ENCODE peak calls at places on chromosomes 12 and 14, in eight cellular contexts. Y is SK-N-SH, P is GM12878, V is neuronal stem cell, L is GM23248, R is mesenchymal stem cell, X is mammary epithelial cell, C is PC-3. S is an unnamed sample.

GRCh38 chr14:60738843-60739508 is 4.4 kb downstream of the MNAT1 start:
- DNase-seq in Y (no peak), P (no peak), V (no peak), L (no peak), R (no peak), X (no peak), C (no peak), S (no peak)

GRCh38 chr12:15525414-15525813 is 203.1 kb downstream of the PTPRO start:
- DNase-seq in Y (no peak), P (no peak), V (no peak), L (no peak), R (no peak), X (peak), C (no peak), S (no peak)

GRCh38 chr14:71166434-71166833 is 259.2 kb downstream of the PCNX1 start:
- DNase-seq in Y (peak), P (no peak), V (no peak), L (peak), R (no peak), X (peak), C (peak), S (peak)

GRCh38 chr12:26744697-26745440 is 88.1 kb downstream of the ITPR2 start:
- DNase-seq in Y (peak), P (no peak), V (no peak), L (no peak), R (no peak), X (no peak), C (no peak), S (no peak)

GRCh38 chr14:105137481-105138020 is 31.0 kb downstream of the JAG2 start:
- DNase-seq in Y (no peak), P (no peak), V (no peak), L (no peak), R (no peak), X (no peak), C (no peak), S (no peak)

GRCh38 chr14:23364604-23365352 is at the start of gene EFS:
- DNase-seq in Y (peak), P (no peak), V (peak), L (peak), R (peak), X (no peak), C (no peak), S (peak)

GRCh38 chr12:6958609-6959375 is 7.6 kb downstream of the PTPN6 start:
- DNase-seq in Y (peak), P (no peak), V (no peak), L (no peak), R (no peak), X (no peak), C (no peak), S (no peak)

GRCh38 chr12:94954029-94954685 is 49.3 kb downstream of the NDUFA12 start:
- DNase-seq in Y (no peak), P (no peak), V (no peak), L (peak), R (peak), X (peak), C (peak), S (peak)

GRCh38 chr14:39339003-39339402 is 93.2 kb downstream of the FBXO33 start:
- DNase-seq in Y (no peak), P (no peak), V (peak), L (no peak), R (no peak), X (no peak), C (no peak), S (no peak)

GRCh38 chr14:75341639-75342038 is 63.0 kb downstream of the FOS start:
- DNase-seq in Y (no peak), P (no peak), V (no peak), L (peak), R (peak), X (no peak), C (no peak), S (no peak)

GRCh38 chr12:129212221-129212630 is 358.9 kb downstream of the GLT1D1 start:
- DNase-seq in Y (no peak), P (no peak), V (no peak), L (no peak), R (no peak), X (no peak), C (peak), S (peak)

GRCh38 chr14:76964695-76965094 is 63.8 kb downstream of the IRF2BPL start:
- DNase-seq in Y (no peak), P (no peak), V (no peak), L (no peak), R (no peak), X (no peak), C (no peak), S (no peak)

GRCh38 chr12:62581288-62582064 is 114.8 kb downstream of the MON2 start:
- DNase-seq in Y (peak), P (no peak), V (peak), L (peak), R (peak), X (peak), C (peak), S (peak)

GRCh38 chr12:113835913-113836312 is 130.2 kb downstream of the RBM19 start:
- DNase-seq in Y (no peak), P (no peak), V (no peak), L (no peak), R (no peak), X (no peak), C (no peak), S (no peak)

GRCh38 chr12:108374596-108375320 is 35.6 kb upstream of the CMKLR1 start:
- DNase-seq in Y (no peak), P (no peak), V (no peak), L (peak), R (no peak), X (no peak), C (no peak), S (no peak)

GRCh38 chr12:80226576-80226975 is 127.2 kb downstream of the OTOGL start:
- DNase-seq in Y (no peak), P (no peak), V (no peak), L (peak), R (peak), X (peak), C (peak), S (peak)

GRCh38 chr12:106841471-106842302 is 67.2 kb downstream of the RIC8B start:
- DNase-seq in Y (peak), P (no peak), V (peak), L (peak), R (peak), X (peak), C (peak), S (peak)

GRCh38 chr14:51004801-51005526 is 60.7 kb upstream of the PYGL start:
- DNase-seq in Y (no peak), P (no peak), V (no peak), L (peak), R (peak), X (peak), C (peak), S (peak)

GRCh38 chr12:74689071-74689655 is 151.5 kb downstream of the ATXN7L3B start:
- DNase-seq in Y (peak), P (no peak), V (peak), L (peak), R (peak), X (peak), C (peak), S (peak)

GRCh38 chr12:75720807-75721206 is 209.4 kb upstream of the KRR1 start:
- DNase-seq in Y (peak), P (no peak), V (no peak), L (no peak), R (no peak), X (peak), C (peak), S (no peak)

GRCh38 chr12:19155981-19156734 is 26.6 kb downstream of the PLEKHA5 start:
- DNase-seq in Y (no peak), P (no peak), V (no peak), L (no peak), R (no peak), X (no peak), C (no peak), S (no peak)

GRCh38 chr12:96224219-96224615 is 30.0 kb downstream of the ELK3 start:
- DNase-seq in Y (no peak), P (no peak), V (no peak), L (no peak), R (no peak), X (no peak), C (no peak), S (no peak)

GRCh38 chr12:90086281-90086680 is 377.6 kb upstream of the ATP2B1 start:
- DNase-seq in Y (no peak), P (no peak), V (no peak), L (peak), R (peak), X (peak), C (peak), S (no peak)

GRCh38 chr12:68240079-68240478 is 13.3 kb downstream of the IL22 start:
- DNase-seq in Y (no peak), P (no peak), V (no peak), L (peak), R (peak), X (peak), C (peak), S (peak)

GRCh38 chr12:31343139-31343538 is 17.2 kb upstream of the SINHCAF start:
- DNase-seq in Y (no peak), P (no peak), V (no peak), L (no peak), R (no peak), X (no peak), C (no peak), S (no peak)

GRCh38 chr14:82621881-82622450 is 1088.3 kb upstream of the SEL1L start:
- DNase-seq in Y (peak), P (no peak), V (no peak), L (no peak), R (no peak), X (no peak), C (no peak), S (no peak)

GRCh38 chr12:114834621-114835020 is 150.6 kb upstream of the TBX3 start:
- DNase-seq in Y (no peak), P (no peak), V (no peak), L (peak), R (peak), X (no peak), C (peak), S (peak)

GRCh38 chr14:65961004-65961403 is 525.2 kb upstream of the CCDC196 start:
- DNase-seq in Y (peak), P (no peak), V (peak), L (peak), R (peak), X (peak), C (peak), S (peak)

GRCh38 chr14:83757896-83758295 is 1772.0 kb upstream of the FLRT2 start:
- DNase-seq in Y (no peak), P (no peak), V (no peak), L (no peak), R (no peak), X (no peak), C (no peak), S (peak)

GRCh38 chr12:118124333-118124874 is 11.5 kb upstream of the PEBP1 start:
- DNase-seq in Y (no peak), P (no peak), V (no peak), L (no peak), R (no peak), X (no peak), C (no peak), S (no peak)

GRCh38 chr14:59728294-59728693 is 142.3 kb downstream of the RTN1 start:
- DNase-seq in Y (peak), P (no peak), V (no peak), L (no peak), R (no peak), X (no peak), C (no peak), S (no peak)

GRCh38 chr14:96598332-96598928 is 96.2 kb downstream of the PAPOLA start:
- DNase-seq in Y (peak), P (no peak), V (no peak), L (no peak), R (no peak), X (no peak), C (no peak), S (no peak)

GRCh38 chr14:37032863-37033262 is 139.5 kb downstream of the SLC25A21 start:
- DNase-seq in Y (no peak), P (no peak), V (no peak), L (no peak), R (no peak), X (no peak), C (no peak), S (no peak)

GRCh38 chr12:11771356-11771755 is 121.9 kb downstream of the ETV6 start:
- DNase-seq in Y (no peak), P (no peak), V (no peak), L (peak), R (peak), X (peak), C (no peak), S (peak)

GRCh38 chr12:7602287-7602686 is 63.4 kb downstream of the APOBEC1 start:
- DNase-seq in Y (no peak), P (no peak), V (no peak), L (peak), R (no peak), X (peak), C (peak), S (peak)

GRCh38 chr14:99033951-99034350 is 238.0 kb downstream of the BCL11B start:
- DNase-seq in Y (no peak), P (no peak), V (no peak), L (no peak), R (no peak), X (no peak), C (no peak), S (no peak)

GRCh38 chr12:100190013-100190394 is 10.6 kb upstream of the ACTR6 start:
- DNase-seq in Y (no peak), P (no peak), V (no peak), L (peak), R (peak), X (no peak), C (no peak), S (no peak)

GRCh38 chr12:89836026-89836425 is 127.4 kb upstream of the ATP2B1 start:
- DNase-seq in Y (no peak), P (no peak), V (no peak), L (no peak), R (no peak), X (no peak), C (no peak), S (no peak)

GRCh38 chr12:29899212-29899931 is 115.6 kb upstream of the TMTC1 start:
- DNase-seq in Y (no peak), P (no peak), V (no peak), L (no peak), R (no peak), X (no peak), C (no peak), S (no peak)

GRCh38 chr12:49089831-49090773 is 4.5 kb downstream of the DHH start:
- DNase-seq in Y (peak), P (no peak), V (no peak), L (peak), R (peak), X (peak), C (peak), S (peak)
- H3K9ac ChIP-seq in Y (no peak), P (no peak), V (peak), L (no peak), R (no peak), X (no peak), C (no peak), S (no peak)

GRCh38 chr12:48881652-48882324 is 16.1 kb upstream of the RND1 start:
- DNase-seq in Y (no peak), P (no peak), V (no peak), L (peak), R (peak), X (no peak), C (no peak), S (peak)
- H3K9ac ChIP-seq in Y (no peak), P (no peak), V (no peak), L (no peak), R (peak), X (no peak), C (peak), S (no peak)

GRCh38 chr12:49924847-49925246 is 21.1 kb upstream of the FAIM2 start:
- DNase-seq in Y (no peak), P (no peak), V (no peak), L (no peak), R (no peak), X (no peak), C (no peak), S (no peak)
- H3K9ac ChIP-seq in Y (no peak), P (no peak), V (no peak), L (no peak), R (no peak), X (no peak), C (no peak), S (no peak)

DNA sequence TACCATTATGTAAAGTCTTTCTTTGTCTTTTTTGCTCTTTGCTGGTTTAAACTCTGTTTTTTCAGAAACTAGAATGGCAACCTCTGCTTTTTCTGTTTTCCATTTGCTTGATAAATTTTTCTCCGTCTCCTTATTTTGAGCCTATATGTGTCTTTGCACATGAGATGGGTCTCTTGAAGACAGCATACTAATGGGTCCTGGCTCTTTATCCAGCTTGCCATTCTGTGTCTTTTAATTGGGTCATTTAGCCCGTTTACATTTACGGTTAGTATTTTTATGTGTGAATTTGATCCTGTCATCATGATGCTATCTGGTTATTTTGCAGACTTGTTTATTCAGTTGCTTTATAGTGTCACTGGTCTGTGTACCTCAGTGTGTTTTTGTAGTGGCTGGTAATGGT is 207.9 kb upstream of the TMEM260 start:
- DNase-seq in Y (no peak), P (no peak), V (no peak), L (no peak), R (no peak), X (no peak), C (no peak), S (no peak)
- H3K9ac ChIP-seq in Y (no peak), P (no peak), V (no peak), L (no peak), R (no peak), X (no peak), C (no peak), S (no peak)

GRCh38 chr12:53063708-53064612 is 14.1 kb downstream of the TNS2 start:
- DNase-seq in Y (no peak), P (no peak), V (no peak), L (peak), R (peak), X (no peak), C (no peak), S (no peak)
- H3K9ac ChIP-seq in Y (no peak), P (no peak), V (no peak), L (peak), R (peak), X (no peak), C (no peak), S (no peak)

DNA sequence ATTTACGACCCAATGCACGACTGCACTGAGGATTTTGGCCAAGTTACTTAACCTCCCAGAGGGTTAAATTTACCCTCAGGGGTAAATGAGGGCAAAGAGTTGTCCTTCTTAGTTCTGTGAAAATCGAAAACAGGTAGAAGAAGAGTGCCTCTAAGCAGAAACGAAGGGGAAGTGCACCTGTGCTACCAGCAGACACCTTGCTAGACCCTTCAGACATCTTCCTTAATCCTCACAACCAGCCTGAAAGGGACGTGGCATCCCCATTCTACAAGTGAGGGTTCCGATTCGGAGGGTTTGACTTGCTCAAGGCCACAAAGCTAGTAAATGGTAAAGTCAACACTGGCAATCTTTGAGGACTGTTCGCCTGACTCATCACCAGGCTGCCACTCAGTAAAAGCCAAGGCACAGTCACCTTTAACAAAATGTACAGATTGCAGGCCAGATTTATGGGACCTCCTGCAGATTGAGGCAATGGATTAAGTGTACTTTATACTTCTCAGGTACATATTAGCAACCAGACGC is 1.6 kb downstream of the GSG1 start:
- DNase-seq in Y (no peak), P (no peak), V (no peak), L (peak), R (peak), X (peak), C (peak), S (peak)
- H3K9ac ChIP-seq in Y (peak), P (no peak), V (no peak), L (peak), R (peak), X (peak), C (peak), S (peak)

DNA sequence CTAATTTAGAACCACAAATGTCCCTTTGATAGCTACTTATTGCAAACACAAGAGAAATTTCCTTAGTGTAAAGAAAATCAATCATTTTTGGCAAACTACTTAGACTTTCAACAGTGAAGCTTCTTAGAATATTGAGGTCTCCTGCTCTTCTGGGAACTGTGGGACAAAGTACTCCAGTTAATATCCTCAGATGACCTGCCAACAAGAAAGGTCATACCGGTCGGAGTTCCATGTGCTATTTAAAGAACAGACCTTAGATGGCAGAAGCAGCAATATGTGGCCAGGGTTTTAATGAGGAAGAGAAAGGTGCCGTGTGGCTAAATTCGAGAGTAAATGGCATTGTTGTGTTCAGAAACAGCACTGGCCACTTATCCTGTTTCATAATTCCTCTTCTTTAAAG is 114.7 kb upstream of the AMIGO2 start:
- DNase-seq in Y (no peak), P (no peak), V (no peak), L (no peak), R (no peak), X (no peak), C (no peak), S (no peak)
- H3K9ac ChIP-seq in Y (no peak), P (no peak), V (no peak), L (no peak), R (no peak), X (no peak), C (no peak), S (no peak)

GRCh38 chr14:47674148-47674545 is 1.3 kb downstream of the MDGA2 start:
- DNase-seq in Y (peak), P (no peak), V (no peak), L (no peak), R (peak), X (no peak), C (no peak), S (no peak)

GRCh38 chr14:47674546-47675238 is 713 bp downstream of the MDGA2 start:
- DNase-seq in Y (peak), P (no peak), V (peak), L (no peak), R (peak), X (no peak), C (no peak), S (no peak)

GRCh38 chr14:47676301-47676617 is 854 bp upstream of the MDGA2 start:
- DNase-seq in Y (no peak), P (no peak), V (no peak), L (no peak), R (no peak), X (no peak), C (no peak), S (no peak)

GRCh38 chr14:47675239-47675488 is 241 bp downstream of the MDGA2 start:
- DNase-seq in Y (no peak), P (no peak), V (no peak), L (no peak), R (no peak), X (peak), C (no peak), S (no peak)

DNA sequence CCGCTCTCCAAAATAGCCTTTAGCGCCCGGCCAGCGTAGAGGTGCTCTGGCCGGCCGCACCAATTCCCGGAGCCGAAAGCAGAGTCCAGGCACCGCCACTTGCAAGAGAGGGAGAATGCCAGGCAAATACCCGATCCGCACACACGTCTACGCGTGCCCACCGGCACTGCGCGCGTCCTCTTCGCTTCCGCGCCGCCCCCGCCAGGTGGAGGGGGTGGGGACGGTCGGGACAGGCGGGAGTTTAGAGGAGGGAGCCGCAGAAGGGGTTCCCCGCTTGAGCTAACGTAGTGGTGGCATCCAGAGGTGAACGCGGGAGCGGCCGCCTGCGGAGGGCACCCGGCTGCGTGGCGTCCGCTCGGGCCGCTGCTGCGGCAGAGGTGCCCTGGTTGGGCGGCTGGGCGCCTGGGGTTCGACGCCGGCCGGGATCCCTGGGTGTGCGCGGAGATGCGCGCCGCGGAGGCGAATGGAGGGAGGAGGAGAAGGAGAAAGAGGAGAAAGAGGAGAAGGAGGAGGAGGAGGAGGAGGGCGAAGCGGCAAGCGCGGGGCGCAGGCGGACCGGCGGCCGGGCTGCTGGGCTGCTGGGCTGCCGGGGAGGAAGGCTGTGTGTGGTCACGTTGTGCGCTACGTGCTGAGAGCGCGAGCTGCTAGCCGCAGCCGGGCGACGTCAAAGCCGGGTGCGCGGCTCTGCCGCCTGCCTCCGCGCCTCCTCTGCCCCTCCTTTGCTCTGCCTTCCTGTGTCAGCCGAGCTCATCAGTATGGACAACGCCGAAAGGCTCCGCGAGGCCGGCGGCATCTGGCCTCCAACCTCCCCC is at the start of gene MDGA2:
- DNase-seq in Y (peak), P (no peak), V (peak), L (peak), R (peak), X (peak), C (no peak), S (no peak)
- H3K9ac ChIP-seq in Y (no peak), P (no peak), V (peak), L (no peak), R (peak), X (no peak), C (no peak), S (no peak)

S was measured in fibroblast of lung.